ENCODE peak calls at places on chromosomes 12 and 14, in nine cellular contexts. S is activated CD8-positive, alpha-beta T cell treated with anti-CD3 and anti-CD28 coated beads for 36 hours; W is Right ventricle myocardium inferior; J is AML-193; Z is anterior cingulate cortex; Q is A549; P is Calu3; V is CD4-positive, alpha-beta memory T cell; E is NCI-H1092 treated with DMSO at 0.1 percent for 48 hours. M is an unnamed sample.

GRCh38 chr14:65366802-65367570 is 45.5 kb upstream of the FUT8 start:
- DNase-seq in Q (no peak), W (no peak), J (no peak), Z (no peak), S (no peak), E (no peak), P (no peak), V (no peak), M (no peak)

GRCh38 chr14:101573289-101573688 is 12.0 kb downstream of the DIO3 start:
- DNase-seq in P (no peak), Q (no peak), Z (no peak), W (no peak), V (no peak), J (no peak), E (no peak), S (no peak), M (no peak)

GRCh38 chr12:106227641-106228319 is 20.0 kb downstream of the CKAP4 start:
- DNase-seq in V (peak), J (peak), Z (no peak), E (no peak), Q (no peak), W (no peak), P (peak), S (peak), M (no peak)

GRCh38 chr12:105507311-105508035 is 177.0 kb downstream of the C12orf75 start:
- DNase-seq in V (no peak), P (no peak), Q (no peak), J (no peak), W (no peak), Z (no peak), E (no peak), S (no peak), M (no peak)

GRCh38 chr12:119699199-119699765 is 31.3 kb downstream of the PRKAB1 start:
- DNase-seq in E (no peak), Q (no peak), S (no peak), P (no peak), J (no peak), V (no peak), W (no peak), Z (no peak), M (no peak)

GRCh38 chr12:3328081-3328480 is 162.9 kb upstream of the PRMT8 start:
- DNase-seq in P (no peak), V (no peak), J (no peak), S (no peak), Q (no peak), W (no peak), Z (no peak), E (no peak), M (no peak)

GRCh38 chr12:95789126-95790024 is 1.2 kb downstream of the NTN4 start:
- DNase-seq in V (no peak), Q (peak), S (no peak), Z (no peak), E (peak), W (peak), J (no peak), P (peak), M (peak)

GRCh38 chr14:71586131-71586893 is 345.9 kb upstream of the RGS6 start:
- DNase-seq in Q (no peak), P (no peak), V (no peak), W (no peak), J (no peak), S (no peak), E (peak), Z (peak), M (no peak)

GRCh38 chr12:117727301-117727700 is 241.5 kb downstream of the KSR2 start:
- DNase-seq in Q (no peak), J (no peak), W (no peak), Z (no peak), V (no peak), E (no peak), P (no peak), S (no peak), M (no peak)

GRCh38 chr14:104438166-104438887 is 141.2 kb upstream of the C14orf180 start:
- DNase-seq in P (no peak), J (no peak), Z (no peak), E (no peak), Q (no peak), V (no peak), S (no peak), W (peak), M (no peak)

GRCh38 chr12:84689638-84690037 is 223.0 kb downstream of the SLC6A15 start:
- DNase-seq in W (peak), J (no peak), Z (no peak), V (no peak), S (no peak), Q (no peak), P (no peak), E (no peak), M (no peak)

GRCh38 chr12:54146506-54147145 is 42.2 kb downstream of the SMUG1 start:
- DNase-seq in V (no peak), E (no peak), Z (no peak), S (no peak), J (no peak), Q (no peak), W (peak), P (no peak), M (no peak)

GRCh38 chr12:12927211-12928079 is 24.5 kb downstream of the GPRC5D start:
- DNase-seq in S (peak), V (peak), P (peak), J (no peak), Q (peak), Z (no peak), E (peak), W (peak), M (peak)

GRCh38 chr14:95299271-95299670 is 20.4 kb downstream of the CLMN start:
- DNase-seq in W (no peak), S (no peak), Z (no peak), P (no peak), E (no peak), J (no peak), Q (no peak), V (no peak), M (no peak)

GRCh38 chr12:46373303-46374182 is 970 bp upstream of the SLC38A2 start:
- DNase-seq in W (peak), Q (peak), P (peak), Z (no peak), J (peak), V (peak), S (peak), E (peak), M (no peak)

GRCh38 chr14:55721353-55721752 is 141.3 kb downstream of the KTN1 start:
- DNase-seq in Z (no peak), S (no peak), Q (no peak), P (peak), V (no peak), W (no peak), E (no peak), J (peak), M (no peak)

GRCh38 chr14:78164226-78164853 is 5.8 kb upstream of the NRXN3 start:
- DNase-seq in P (peak), W (no peak), Z (no peak), S (peak), J (no peak), V (no peak), Q (peak), E (peak), M (peak)

GRCh38 chr12:105930612-105931011 is 208.1 kb downstream of the NUAK1 start:
- DNase-seq in V (no peak), P (no peak), W (no peak), Q (no peak), J (no peak), E (no peak), S (no peak), Z (no peak), M (no peak)

GRCh38 chr12:100951756-100952155 is 157.2 kb downstream of the ANO4 start:
- DNase-seq in J (no peak), V (no peak), S (no peak), Q (no peak), P (no peak), Z (no peak), W (no peak), E (no peak), M (no peak)

GRCh38 chr14:103870891-103871595 is 23.7 kb upstream of the PPP1R13B start:
- DNase-seq in E (no peak), V (no peak), Q (no peak), S (no peak), J (no peak), P (no peak), Z (no peak), W (peak), M (no peak)

GRCh38 chr12:2163172-2163927 is 110.6 kb downstream of the CACNA1C start:
- DNase-seq in V (no peak), E (no peak), S (no peak), Q (no peak), J (no peak), W (peak), P (peak), Z (no peak), M (no peak)

GRCh38 chr12:93573552-93574223 is 1.2 kb downstream of the SOCS2 start:
- DNase-seq in P (no peak), W (no peak), Z (no peak), V (no peak), J (no peak), E (no peak), Q (no peak), S (peak), M (no peak)

GRCh38 chr12:86233126-86233525 is 23.1 kb downstream of the MGAT4C start:
- DNase-seq in W (no peak), J (no peak), S (no peak), P (no peak), V (no peak), E (no peak), Q (no peak), Z (no peak), M (no peak)